ENCODE peak calls at places on chromosomes 3 and 15, in six cellular contexts. J is AG04450, I is stomach, E is foreskin fibroblast, D is cardiac fibroblast, R is Calu3. C is an unnamed sample.

GRCh38 chr15:61459785-61460707 is 230.9 kb upstream of the RORA start:
- DNase-seq in J (no peak), E (peak), R (no peak), D (peak), I (no peak), C (no peak)

GRCh38 chr3:127541320-127541719 is 49.2 kb downstream of the TPRA1 start:
- DNase-seq in E (no peak), D (no peak), J (no peak), R (no peak), I (peak), C (no peak)

GRCh38 chr3:14601692-14602005 is 49.9 kb upstream of the CCDC174 start:
- DNase-seq in D (no peak), I (no peak), E (no peak), R (no peak), J (no peak), C (no peak)

GRCh38 chr3:12799525-12800440 is 3.3 kb downstream of the CAND2 start:
- DNase-seq in D (no peak), J (no peak), E (no peak), I (no peak), R (no peak), C (no peak)

GRCh38 chr3:147937891-147938290 is 528.7 kb downstream of the ZIC1 start:
- DNase-seq in I (no peak), J (no peak), D (no peak), R (no peak), E (no peak), C (no peak)

GRCh38 chr3:23035927-23036640 is 167.0 kb upstream of the UBE2E2 start:
- DNase-seq in E (no peak), R (peak), I (peak), D (no peak), J (no peak), C (no peak)

GRCh38 chr3:139202226-139202958 is 141.4 kb upstream of the MRPS22 start:
- DNase-seq in R (peak), J (no peak), I (no peak), E (no peak), D (no peak), C (no peak)

GRCh38 chr15:94576889-94577533 is 345.6 kb downstream of the MCTP2 start:
- DNase-seq in D (peak), I (peak), J (no peak), R (peak), E (no peak), C (no peak)

GRCh38 chr15:42584031-42584765 is 8.8 kb downstream of the STARD9 start:
- DNase-seq in E (no peak), D (no peak), R (no peak), I (no peak), J (no peak), C (no peak)

GRCh38 chr3:10145685-10146084 is 4.1 kb downstream of the VHL start:
- DNase-seq in R (no peak), E (no peak), I (no peak), D (no peak), J (no peak), C (no peak)

GRCh38 chr3:126524429-126524988 is 554 bp downstream of the CHST13 start:
- DNase-seq in R (peak), E (no peak), D (no peak), I (no peak), J (no peak), C (no peak)

GRCh38 chr15:66196565-66196964 is 57.0 kb downstream of the MEGF11 start:
- DNase-seq in R (no peak), I (no peak), E (no peak), D (no peak), J (no peak), C (no peak)

GRCh38 chr15:95247068-95247984 is 1016.0 kb downstream of the MCTP2 start:
- DNase-seq in I (peak), J (peak), D (peak), R (peak), E (peak), C (peak)

GRCh38 chr3:16908408-16908807 is 23.7 kb downstream of the PLCL2 start:
- DNase-seq in J (no peak), E (no peak), D (no peak), I (no peak), R (no peak), C (no peak)

GRCh38 chr3:69865920-69866679 is 126.8 kb downstream of the MITF start:
- DNase-seq in J (no peak), I (peak), E (no peak), R (peak), D (no peak), C (no peak)

GRCh38 chr3:31732548-31732947 is 199.8 kb downstream of the STT3B start:
- DNase-seq in D (no peak), J (no peak), I (no peak), R (no peak), E (no peak), C (no peak)

GRCh38 chr3:176799675-176800074 is 397.6 kb downstream of the TBL1XR1 start:
- DNase-seq in R (peak), D (no peak), I (no peak), J (no peak), E (no peak), C (no peak)

GRCh38 chr15:68982002-68982401 is 32.5 kb upstream of the NOX5 start:
- DNase-seq in R (no peak), I (no peak), J (no peak), E (no peak), D (no peak), C (no peak)

GRCh38 chr3:61686228-61686648 is 124.9 kb downstream of the PTPRG start:
- DNase-seq in R (no peak), E (no peak), J (no peak), I (no peak), D (no peak), C (no peak)

GRCh38 chr3:107660316-107660976 is 137.7 kb downstream of the BBX start:
- DNase-seq in J (no peak), I (no peak), D (peak), R (no peak), E (peak), C (peak)

GRCh38 chr15:35550957-35551356 is 5.0 kb upstream of the DPH6 start:
- DNase-seq in I (no peak), R (no peak), J (no peak), E (no peak), D (no peak), C (no peak)

GRCh38 chr3:12317914-12318313 is 29.0 kb downstream of the PPARG start:
- DNase-seq in D (no peak), I (no peak), J (no peak), R (no peak), E (no peak), C (no peak)

GRCh38 chr3:139113766-139114165 is 69.1 kb upstream of the PRR23C start:
- DNase-seq in I (no peak), E (no peak), J (no peak), R (no peak), D (no peak), C (no peak)

GRCh38 chr3:141476033-141476432 is 10.8 kb upstream of the RASA2 start:
- DNase-seq in I (no peak), D (no peak), R (no peak), J (no peak), E (no peak), C (no peak)

GRCh38 chr3:141482250-141482937 is 4.4 kb upstream of the RASA2 start:
- DNase-seq in E (peak), J (no peak), R (peak), D (peak), I (no peak), C (peak)

GRCh38 chr3:141477224-141477623 is 9.6 kb upstream of the RASA2 start:
- DNase-seq in I (peak), R (peak), E (peak), D (peak), J (peak), C (no peak)

GRCh38 chr3:141478139-141478538 is 8.7 kb upstream of the RASA2 start:
- DNase-seq in R (no peak), J (no peak), E (no peak), I (no peak), D (no peak), C (no peak)
- TF ChIP-seq CTCF in R (no peak), J (no peak), E (no peak), I (no peak), D (no peak), C (no peak)

GRCh38 chr15:73284073-73284472 is 84.7 kb downstream of the HCN4 start:
- DNase-seq in D (peak), R (no peak), J (no peak), I (no peak), E (no peak), C (no peak)
- TF ChIP-seq CTCF in D (peak), R (no peak), J (peak), I (no peak), E (peak), C (peak)

GRCh38 chr15:59169337-59169736 is 37.3 kb upstream of the LDHAL6B start:
- DNase-seq in I (no peak), D (peak), E (peak), R (no peak), J (peak), C (peak)
- TF ChIP-seq CTCF in I (no peak), D (no peak), E (no peak), R (no peak), J (no peak), C (no peak)

GRCh38 chr3:149142647-149143046 is 13.2 kb downstream of the HPS3 start:
- DNase-seq in E (no peak), J (no peak), D (no peak), R (no peak), I (no peak), C (no peak)
- TF ChIP-seq CTCF in E (no peak), J (no peak), D (no peak), R (no peak), I (no peak), C (no peak)

DNA sequence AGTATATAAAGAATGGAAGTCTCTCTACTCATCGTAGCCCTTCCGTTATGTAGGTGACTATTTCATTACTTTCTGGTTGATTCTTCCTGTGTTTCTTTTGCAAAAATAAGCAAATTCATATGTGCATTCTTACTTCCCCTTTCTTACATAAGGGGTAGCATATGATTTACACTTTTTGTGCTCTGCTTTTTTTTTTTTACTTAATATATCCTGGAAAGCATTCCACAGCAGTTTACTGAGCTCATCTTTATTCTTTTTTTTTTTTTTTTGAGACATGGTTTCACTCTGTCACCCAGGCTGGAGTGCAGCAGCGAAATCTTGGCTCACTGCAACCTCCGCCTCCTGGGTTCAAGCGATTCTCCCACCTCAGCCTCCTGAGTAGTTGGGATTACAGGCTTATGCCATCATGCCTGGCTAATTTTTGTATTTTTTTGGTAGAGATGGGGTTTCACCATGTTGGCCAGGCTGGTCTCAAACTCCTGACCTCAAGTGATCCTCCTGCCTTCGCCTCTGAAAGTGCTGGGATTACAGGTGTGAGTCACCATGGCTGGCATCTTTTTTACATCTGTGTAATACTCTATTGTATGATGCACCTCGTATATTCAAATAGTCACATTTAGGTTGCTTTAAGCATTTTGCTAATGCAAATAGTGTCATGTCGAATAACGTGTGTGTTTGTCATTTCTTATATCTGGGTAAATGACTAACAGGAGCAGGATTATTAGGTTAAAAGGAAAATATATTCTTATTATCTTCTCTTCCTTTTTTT is 13.1 kb downstream of the SCAMP5 start:
- DNase-seq in I (no peak), J (no peak), D (no peak), R (no peak), E (no peak), C (no peak)
- TF ChIP-seq CTCF in I (no peak), J (no peak), D (no peak), R (no peak), E (no peak), C (no peak)

DNA sequence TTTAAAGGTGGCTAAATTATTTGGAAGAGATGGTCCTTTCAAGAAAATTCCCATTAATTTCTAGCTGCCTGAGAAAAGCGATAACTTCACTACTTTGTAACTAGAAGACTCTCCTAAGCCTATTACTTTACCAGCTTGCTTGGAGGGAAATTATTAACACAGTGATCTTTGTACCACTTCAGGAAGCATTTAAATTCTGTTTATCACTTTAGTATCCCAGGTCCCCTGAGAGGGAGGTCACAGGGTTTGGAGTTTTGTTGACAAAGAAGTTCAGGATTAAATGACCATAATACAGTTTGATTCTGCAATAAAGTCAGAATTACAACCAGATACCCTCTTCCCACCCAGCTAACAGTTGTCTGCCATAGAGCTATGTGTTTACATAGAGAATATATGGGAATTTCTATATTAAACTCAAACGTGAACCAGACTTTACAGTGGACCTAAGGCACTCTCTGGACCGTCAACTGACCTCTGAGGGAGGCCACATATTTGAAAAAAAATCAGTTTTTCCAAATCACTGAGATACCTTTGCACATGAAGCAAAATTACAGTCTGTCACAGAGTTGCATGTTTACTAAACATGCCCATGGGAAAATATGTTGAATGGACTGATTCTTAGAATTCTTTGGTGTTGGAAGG is 3.0 kb downstream of the SLC27A2 start:
- DNase-seq in R (no peak), J (no peak), E (no peak), D (no peak), I (no peak), C (no peak)
- TF ChIP-seq CTCF in R (no peak), J (no peak), E (no peak), D (no peak), I (no peak), C (no peak)

DNA sequence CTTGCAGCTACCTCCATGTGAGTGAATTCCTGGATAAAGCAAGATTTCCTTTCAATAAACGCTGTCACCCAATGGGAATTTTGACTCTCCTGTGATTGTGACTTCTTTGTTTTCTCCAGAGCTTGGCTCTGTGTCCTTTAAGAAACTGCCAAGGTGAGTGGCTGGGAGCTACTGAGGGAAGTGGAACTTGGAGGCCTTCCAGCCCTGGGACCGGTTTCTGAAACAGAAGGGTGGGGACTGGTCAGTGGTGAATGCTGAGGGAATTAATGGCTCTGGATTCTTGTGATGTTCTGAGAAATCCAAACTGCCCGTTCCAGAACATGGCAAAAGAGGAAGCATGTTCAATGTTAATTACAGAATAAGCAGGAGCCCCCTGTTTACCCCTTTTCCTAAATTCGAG is 41.1 kb upstream of the MYZAP start:
- DNase-seq in I (peak), E (no peak), J (no peak), R (peak), D (no peak), C (no peak)
- TF ChIP-seq CTCF in I (no peak), E (no peak), J (no peak), R (no peak), D (no peak), C (no peak)